ENCODE peak calls at places on chromosomes 7 and 10, in six cellular contexts. One of them, this sample, is unnamed.

GRCh38 chr7:159038066-159038465 is 106.6 kb downstream of the VIPR2 start:
- DNase-seq in choroid plexus epithelial cell: no peak
- DNase-seq in lower lobe of right lung: no peak
- DNase-seq in IMR-90: no peak
- DNase-seq in CD4-positive, alpha-beta T cell: no peak
- DNase-seq in BE2C: no peak
- DNase-seq in this sample: no peak

GRCh38 chr10:93221521-93221920 is 147.8 kb downstream of the CYP26A1 start:
- DNase-seq in BE2C: no peak
- DNase-seq in choroid plexus epithelial cell: no peak
- DNase-seq in CD4-positive, alpha-beta T cell: no peak
- DNase-seq in lower lobe of right lung: no peak
- DNase-seq in IMR-90: no peak
- DNase-seq in this sample: no peak

GRCh38 chr7:13091974-13092707 is 404.7 kb downstream of the ARL4A start:
- DNase-seq in BE2C: no peak
- DNase-seq in CD4-positive, alpha-beta T cell: no peak
- DNase-seq in IMR-90: peak
- DNase-seq in lower lobe of right lung: no peak
- DNase-seq in choroid plexus epithelial cell: peak
- DNase-seq in this sample: no peak

GRCh38 chr7:517848-518629 is 1.6 kb downstream of the PDGFA start:
- DNase-seq in CD4-positive, alpha-beta T cell: no peak
- DNase-seq in choroid plexus epithelial cell: peak
- DNase-seq in IMR-90: peak
- DNase-seq in lower lobe of right lung: peak
- DNase-seq in BE2C: no peak
- DNase-seq in this sample: no peak

GRCh38 chr7:144822223-144822622 is 13.6 kb downstream of the TPK1 start:
- DNase-seq in CD4-positive, alpha-beta T cell: no peak
- DNase-seq in choroid plexus epithelial cell: no peak
- DNase-seq in BE2C: no peak
- DNase-seq in lower lobe of right lung: no peak
- DNase-seq in IMR-90: no peak
- DNase-seq in this sample: no peak

GRCh38 chr7:130363156-130363847 is 17.0 kb upstream of the CPA1 start:
- DNase-seq in lower lobe of right lung: no peak
- DNase-seq in CD4-positive, alpha-beta T cell: no peak
- DNase-seq in IMR-90: peak
- DNase-seq in choroid plexus epithelial cell: peak
- DNase-seq in BE2C: no peak
- DNase-seq in this sample: no peak

GRCh38 chr10:29473411-29474100 is 161.2 kb downstream of the SVIL start:
- DNase-seq in IMR-90: peak
- DNase-seq in lower lobe of right lung: no peak
- DNase-seq in choroid plexus epithelial cell: peak
- DNase-seq in BE2C: no peak
- DNase-seq in CD4-positive, alpha-beta T cell: no peak
- DNase-seq in this sample: no peak

GRCh38 chr7:73397936-73398335 is 35.6 kb upstream of the FZD9 start:
- DNase-seq in choroid plexus epithelial cell: no peak
- DNase-seq in CD4-positive, alpha-beta T cell: no peak
- DNase-seq in lower lobe of right lung: no peak
- DNase-seq in IMR-90: no peak
- DNase-seq in BE2C: no peak
- DNase-seq in this sample: no peak

GRCh38 chr10:95530021-95530420 is 31.1 kb downstream of the SORBS1 start:
- DNase-seq in BE2C: no peak
- DNase-seq in choroid plexus epithelial cell: no peak
- DNase-seq in CD4-positive, alpha-beta T cell: no peak
- DNase-seq in lower lobe of right lung: no peak
- DNase-seq in IMR-90: no peak
- DNase-seq in this sample: no peak

GRCh38 chr10:98361131-98361633 is 53.8 kb downstream of the PYROXD2 start:
- DNase-seq in lower lobe of right lung: peak
- DNase-seq in choroid plexus epithelial cell: peak
- DNase-seq in CD4-positive, alpha-beta T cell: no peak
- DNase-seq in BE2C: no peak
- DNase-seq in IMR-90: peak
- DNase-seq in this sample: peak

GRCh38 chr7:96121752-96122151 is 200.1 kb downstream of the SLC25A13 start:
- DNase-seq in choroid plexus epithelial cell: no peak
- DNase-seq in CD4-positive, alpha-beta T cell: no peak
- DNase-seq in IMR-90: no peak
- DNase-seq in lower lobe of right lung: no peak
- DNase-seq in BE2C: no peak
- DNase-seq in this sample: no peak

GRCh38 chr10:56296626-56297025 is 64.4 kb downstream of the ZWINT start:
- DNase-seq in IMR-90: no peak
- DNase-seq in CD4-positive, alpha-beta T cell: no peak
- DNase-seq in lower lobe of right lung: no peak
- DNase-seq in choroid plexus epithelial cell: no peak
- DNase-seq in BE2C: no peak
- DNase-seq in this sample: no peak

GRCh38 chr10:10796774-10797415 is 220.8 kb upstream of the CELF2 start:
- DNase-seq in BE2C: no peak
- DNase-seq in lower lobe of right lung: no peak
- DNase-seq in CD4-positive, alpha-beta T cell: no peak
- DNase-seq in choroid plexus epithelial cell: peak
- DNase-seq in IMR-90: peak
- DNase-seq in this sample: no peak

GRCh38 chr10:89301231-89301630 is 615 bp upstream of the IFIT2 start:
- DNase-seq in choroid plexus epithelial cell: peak
- DNase-seq in BE2C: no peak
- DNase-seq in IMR-90: peak
- DNase-seq in CD4-positive, alpha-beta T cell: no peak
- DNase-seq in lower lobe of right lung: no peak
- DNase-seq in this sample: no peak

GRCh38 chr10:125154529-125154928 is 5.8 kb downstream of the CTBP2 start:
- DNase-seq in choroid plexus epithelial cell: no peak
- DNase-seq in BE2C: no peak
- DNase-seq in lower lobe of right lung: no peak
- DNase-seq in IMR-90: no peak
- DNase-seq in CD4-positive, alpha-beta T cell: no peak
- DNase-seq in this sample: no peak

GRCh38 chr10:3889961-3890522 is 105.0 kb upstream of the KLF6 start:
- DNase-seq in CD4-positive, alpha-beta T cell: no peak
- DNase-seq in IMR-90: peak
- DNase-seq in choroid plexus epithelial cell: peak
- DNase-seq in lower lobe of right lung: no peak
- DNase-seq in BE2C: no peak
- DNase-seq in this sample: no peak

GRCh38 chr10:104966563-104967280 is 325.6 kb downstream of the SORCS3 start:
- DNase-seq in CD4-positive, alpha-beta T cell: no peak
- DNase-seq in IMR-90: no peak
- DNase-seq in BE2C: no peak
- DNase-seq in lower lobe of right lung: no peak
- DNase-seq in choroid plexus epithelial cell: no peak
- DNase-seq in this sample: no peak

GRCh38 chr7:40922316-40922670 is 780.6 kb downstream of the INHBA start:
- DNase-seq in IMR-90: peak
- DNase-seq in BE2C: no peak
- DNase-seq in lower lobe of right lung: no peak
- DNase-seq in choroid plexus epithelial cell: peak
- DNase-seq in CD4-positive, alpha-beta T cell: no peak
- DNase-seq in this sample: no peak

GRCh38 chr7:100678291-100678984 is 4.9 kb downstream of the GNB2 start:
- DNase-seq in CD4-positive, alpha-beta T cell: no peak
- DNase-seq in lower lobe of right lung: no peak
- DNase-seq in choroid plexus epithelial cell: no peak
- DNase-seq in BE2C: no peak
- DNase-seq in IMR-90: no peak
- DNase-seq in this sample: no peak

GRCh38 chr10:101397140-101397539 is 43.2 kb downstream of the BTRC start:
- DNase-seq in CD4-positive, alpha-beta T cell: no peak
- DNase-seq in BE2C: peak
- DNase-seq in lower lobe of right lung: no peak
- DNase-seq in choroid plexus epithelial cell: peak
- DNase-seq in IMR-90: peak
- DNase-seq in this sample: no peak

GRCh38 chr7:7968544-7969305 is at the start of gene GLCCI1:
- DNase-seq in lower lobe of right lung: peak
- DNase-seq in IMR-90: peak
- DNase-seq in CD4-positive, alpha-beta T cell: peak
- DNase-seq in choroid plexus epithelial cell: peak
- DNase-seq in BE2C: peak
- DNase-seq in this sample: peak
- TF ChIP-seq CTCF in lower lobe of right lung: no peak
- TF ChIP-seq CTCF in IMR-90: no peak
- TF ChIP-seq CTCF in CD4-positive, alpha-beta T cell: no peak
- TF ChIP-seq CTCF in choroid plexus epithelial cell: no peak
- TF ChIP-seq CTCF in BE2C: no peak
- TF ChIP-seq CTCF in this sample: no peak

GRCh38 chr10:119724630-119725549 is 960 bp upstream of the INPP5F start:
- DNase-seq in IMR-90: peak
- DNase-seq in choroid plexus epithelial cell: peak
- DNase-seq in CD4-positive, alpha-beta T cell: no peak
- DNase-seq in BE2C: no peak
- DNase-seq in lower lobe of right lung: no peak
- DNase-seq in this sample: no peak

GRCh38 chr10:119723161-119723560 is 2.7 kb upstream of the INPP5F start:
- DNase-seq in lower lobe of right lung: no peak
- DNase-seq in IMR-90: no peak
- DNase-seq in choroid plexus epithelial cell: no peak
- DNase-seq in CD4-positive, alpha-beta T cell: no peak
- DNase-seq in BE2C: no peak
- DNase-seq in this sample: no peak

GRCh38 chr10:119726291-119727261 is 726 bp downstream of the INPP5F start:
- DNase-seq in lower lobe of right lung: no peak
- DNase-seq in BE2C: peak
- DNase-seq in choroid plexus epithelial cell: no peak
- DNase-seq in IMR-90: no peak
- DNase-seq in CD4-positive, alpha-beta T cell: no peak
- DNase-seq in this sample: peak

GRCh38 chr10:119723624-119724023 is 2.2 kb upstream of the INPP5F start:
- DNase-seq in CD4-positive, alpha-beta T cell: no peak
- DNase-seq in BE2C: no peak
- DNase-seq in IMR-90: no peak
- DNase-seq in lower lobe of right lung: no peak
- DNase-seq in choroid plexus epithelial cell: no peak
- DNase-seq in this sample: no peak

DNA sequence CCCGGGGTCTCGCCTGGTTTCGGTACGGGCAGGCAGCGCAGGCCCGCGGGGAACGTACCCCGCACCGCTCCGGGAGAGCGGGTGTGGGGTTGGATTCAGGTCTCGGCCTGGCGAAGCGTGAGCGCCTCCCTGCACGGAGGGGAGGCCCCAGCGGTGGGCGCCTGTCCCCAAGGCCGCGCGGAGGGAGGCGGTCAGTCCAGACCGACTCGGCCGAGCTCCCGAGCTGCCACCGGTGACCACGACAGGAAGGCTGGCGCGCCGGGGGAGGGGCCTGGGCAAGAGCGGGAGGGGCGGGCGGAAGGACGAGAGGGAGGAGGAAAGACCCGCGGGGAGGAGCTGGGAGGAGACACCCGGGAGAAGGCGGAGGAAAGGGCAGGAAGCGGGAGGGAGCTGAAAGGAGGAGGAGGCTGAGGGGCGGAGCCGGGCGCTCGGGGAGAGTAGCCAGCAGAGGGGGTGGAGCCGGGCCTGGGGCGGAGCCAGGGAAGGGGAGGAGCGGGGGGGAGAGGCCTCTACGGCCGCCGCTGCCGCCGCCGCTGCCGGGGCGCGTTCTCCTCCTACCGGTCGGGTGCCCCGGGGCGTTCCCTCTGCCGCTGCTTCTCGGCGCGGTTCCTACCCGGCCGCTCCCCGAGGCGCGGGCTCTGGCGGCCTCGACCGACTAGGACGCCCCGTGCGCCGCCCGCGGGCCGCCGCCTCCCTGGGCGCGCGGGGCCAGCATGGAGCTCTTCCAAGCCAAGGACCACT is at the start of gene INPP5F:
- DNase-seq in CD4-positive, alpha-beta T cell: peak
- DNase-seq in lower lobe of right lung: peak
- DNase-seq in choroid plexus epithelial cell: peak
- DNase-seq in BE2C: peak
- DNase-seq in IMR-90: peak
- DNase-seq in this sample: peak
- TF ChIP-seq CTCF in CD4-positive, alpha-beta T cell: peak
- TF ChIP-seq CTCF in lower lobe of right lung: peak
- TF ChIP-seq CTCF in choroid plexus epithelial cell: no peak
- TF ChIP-seq CTCF in BE2C: no peak
- TF ChIP-seq CTCF in IMR-90: peak
- TF ChIP-seq CTCF in this sample: peak

GRCh38 chr10:63866747-63867140 is 345.5 kb downstream of the REEP3 start:
- DNase-seq in IMR-90: no peak
- DNase-seq in BE2C: no peak
- DNase-seq in lower lobe of right lung: no peak
- DNase-seq in CD4-positive, alpha-beta T cell: no peak
- DNase-seq in choroid plexus epithelial cell: peak
- DNase-seq in this sample: no peak
- TF ChIP-seq CTCF in IMR-90: peak
- TF ChIP-seq CTCF in BE2C: peak
- TF ChIP-seq CTCF in lower lobe of right lung: no peak
- TF ChIP-seq CTCF in CD4-positive, alpha-beta T cell: peak
- TF ChIP-seq CTCF in choroid plexus epithelial cell: no peak
- TF ChIP-seq CTCF in this sample: peak

GRCh38 chr10:24417053-24417452 is 208.1 kb downstream of the KIAA1217 start:
- DNase-seq in lower lobe of right lung: no peak
- DNase-seq in IMR-90: no peak
- DNase-seq in choroid plexus epithelial cell: no peak
- DNase-seq in CD4-positive, alpha-beta T cell: no peak
- DNase-seq in BE2C: no peak
- DNase-seq in this sample: no peak

GRCh38 chr10:24416248-24416647 is 207.3 kb downstream of the KIAA1217 start:
- DNase-seq in IMR-90: no peak
- DNase-seq in BE2C: no peak
- DNase-seq in CD4-positive, alpha-beta T cell: no peak
- DNase-seq in lower lobe of right lung: no peak
- DNase-seq in choroid plexus epithelial cell: peak
- DNase-seq in this sample: no peak

GRCh38 chr10:24415455-24416169 is 206.7 kb downstream of the KIAA1217 start:
- DNase-seq in CD4-positive, alpha-beta T cell: no peak
- DNase-seq in BE2C: peak
- DNase-seq in lower lobe of right lung: peak
- DNase-seq in IMR-90: peak
- DNase-seq in choroid plexus epithelial cell: peak
- DNase-seq in this sample: no peak

GRCh38 chr10:24419067-24419466 is 210.1 kb downstream of the KIAA1217 start:
- DNase-seq in BE2C: no peak
- DNase-seq in IMR-90: no peak
- DNase-seq in lower lobe of right lung: no peak
- DNase-seq in CD4-positive, alpha-beta T cell: no peak
- DNase-seq in choroid plexus epithelial cell: peak
- DNase-seq in this sample: no peak

DNA sequence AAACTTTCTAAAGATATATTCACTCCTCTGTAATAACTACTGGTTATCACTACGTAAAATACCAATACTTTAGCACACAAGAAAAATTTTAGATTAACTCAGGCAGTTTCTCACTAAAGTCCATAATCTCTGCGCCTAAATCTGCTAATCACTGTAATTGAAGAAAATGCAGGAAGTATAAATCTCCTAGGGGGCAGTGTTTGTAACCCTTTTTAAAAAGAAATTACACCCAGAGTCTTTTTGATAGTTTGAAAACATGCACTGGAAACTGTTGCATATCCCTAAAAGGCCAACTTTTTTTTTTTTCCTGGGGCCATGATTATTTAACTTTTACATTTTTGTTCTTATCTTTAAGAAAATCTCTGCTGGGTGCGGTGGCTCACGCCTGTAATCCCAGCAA is 209.6 kb downstream of the KIAA1217 start:
- DNase-seq in choroid plexus epithelial cell: peak
- DNase-seq in CD4-positive, alpha-beta T cell: no peak
- DNase-seq in IMR-90: no peak
- DNase-seq in BE2C: no peak
- DNase-seq in lower lobe of right lung: no peak
- DNase-seq in this sample: no peak
- TF ChIP-seq CTCF in choroid plexus epithelial cell: no peak
- TF ChIP-seq CTCF in CD4-positive, alpha-beta T cell: no peak
- TF ChIP-seq CTCF in IMR-90: peak
- TF ChIP-seq CTCF in BE2C: no peak
- TF ChIP-seq CTCF in lower lobe of right lung: no peak
- TF ChIP-seq CTCF in this sample: peak